ENCODE peak calls at places on chromosomes 1 and 21, in nine cellular contexts. One of them, this sample, is unnamed.

GRCh38 chr1:203462878-203463277 is 12.7 kb upstream of the PRELP start:
- DNase-seq in lower lobe of right lung: peak; percentile 82
- DNase-seq in GM20000: no peak
- DNase-seq in NCI-H2081: no peak
- DNase-seq in AG04449: peak; percentile 65
- DNase-seq in heart right ventricle: no peak
- DNase-seq in NCI-H1092: no peak
- DNase-seq in thoracic aorta: peak; percentile 82
- DNase-seq in ecto neural progenitor cell: no peak
- DNase-seq in this sample: peak; percentile 75

GRCh38 chr1:233337505-233337904 is 10.0 kb downstream of the MAP3K21 start:
- DNase-seq in thoracic aorta: no peak
- DNase-seq in AG04449: no peak
- DNase-seq in GM20000: no peak
- DNase-seq in ecto neural progenitor cell: no peak
- DNase-seq in NCI-H2081: no peak
- DNase-seq in NCI-H1092: no peak
- DNase-seq in lower lobe of right lung: no peak
- DNase-seq in heart right ventricle: no peak
- DNase-seq in this sample: no peak

GRCh38 chr1:166133857-166134256 is 32.9 kb downstream of the FAM78B start:
- DNase-seq in heart right ventricle: no peak
- DNase-seq in GM20000: peak; percentile 18
- DNase-seq in thoracic aorta: no peak
- DNase-seq in ecto neural progenitor cell: no peak
- DNase-seq in AG04449: no peak
- DNase-seq in NCI-H2081: no peak
- DNase-seq in lower lobe of right lung: no peak
- DNase-seq in NCI-H1092: no peak
- DNase-seq in this sample: no peak

GRCh38 chr1:189752461-189752860 is 725.2 kb downstream of the BRINP3 start:
- DNase-seq in AG04449: no peak
- DNase-seq in NCI-H1092: no peak
- DNase-seq in lower lobe of right lung: no peak
- DNase-seq in thoracic aorta: no peak
- DNase-seq in GM20000: no peak
- DNase-seq in ecto neural progenitor cell: no peak
- DNase-seq in heart right ventricle: no peak
- DNase-seq in NCI-H2081: no peak
- DNase-seq in this sample: no peak

GRCh38 chr1:27831568-27832410 is 1.2 kb downstream of the PPP1R8 start:
- DNase-seq in lower lobe of right lung: no peak
- DNase-seq in ecto neural progenitor cell: no peak
- DNase-seq in NCI-H1092: no peak
- DNase-seq in GM20000: no peak
- DNase-seq in AG04449: no peak
- DNase-seq in thoracic aorta: no peak
- DNase-seq in heart right ventricle: no peak
- DNase-seq in NCI-H2081: no peak
- DNase-seq in this sample: no peak

GRCh38 chr21:43654806-43655489 is 4.3 kb downstream of the HSF2BP start:
- DNase-seq in lower lobe of right lung: no peak
- DNase-seq in NCI-H2081: no peak
- DNase-seq in thoracic aorta: no peak
- DNase-seq in ecto neural progenitor cell: no peak
- DNase-seq in GM20000: no peak
- DNase-seq in NCI-H1092: no peak
- DNase-seq in AG04449: no peak
- DNase-seq in heart right ventricle: no peak
- DNase-seq in this sample: no peak

GRCh38 chr1:37795340-37796110 is 1.9 kb downstream of the MANEAL start:
- DNase-seq in GM20000: peak; percentile 76
- DNase-seq in ecto neural progenitor cell: peak; percentile 87
- DNase-seq in AG04449: no peak
- DNase-seq in NCI-H1092: no peak
- DNase-seq in thoracic aorta: no peak
- DNase-seq in lower lobe of right lung: peak; percentile 65
- DNase-seq in NCI-H2081: peak; percentile 34
- DNase-seq in heart right ventricle: peak; percentile 41
- DNase-seq in this sample: peak; percentile 69

GRCh38 chr1:153261793-153262371 is 2.4 kb downstream of the LORICRIN start:
- DNase-seq in thoracic aorta: no peak
- DNase-seq in NCI-H1092: no peak
- DNase-seq in GM20000: no peak
- DNase-seq in NCI-H2081: no peak
- DNase-seq in AG04449: no peak
- DNase-seq in lower lobe of right lung: no peak
- DNase-seq in ecto neural progenitor cell: no peak
- DNase-seq in heart right ventricle: no peak
- DNase-seq in this sample: no peak

GRCh38 chr1:225458222-225458631 is 30.4 kb upstream of the LBR start:
- DNase-seq in heart right ventricle: no peak
- DNase-seq in thoracic aorta: no peak
- DNase-seq in NCI-H1092: no peak
- DNase-seq in GM20000: no peak
- DNase-seq in AG04449: peak; percentile 68
- DNase-seq in NCI-H2081: no peak
- DNase-seq in ecto neural progenitor cell: no peak
- DNase-seq in lower lobe of right lung: no peak
- DNase-seq in this sample: no peak

GRCh38 chr1:92822907-92823306 is 8.9 kb upstream of the RPL5 start:
- DNase-seq in thoracic aorta: no peak
- DNase-seq in NCI-H1092: no peak
- DNase-seq in ecto neural progenitor cell: peak; percentile 49
- DNase-seq in GM20000: no peak
- DNase-seq in NCI-H2081: no peak
- DNase-seq in heart right ventricle: no peak
- DNase-seq in lower lobe of right lung: no peak
- DNase-seq in AG04449: no peak
- DNase-seq in this sample: no peak

GRCh38 chr1:178101654-178102053 is 7.8 kb downstream of the RASAL2 start:
- DNase-seq in GM20000: no peak
- DNase-seq in NCI-H1092: no peak
- DNase-seq in heart right ventricle: peak; percentile 48
- DNase-seq in NCI-H2081: no peak
- DNase-seq in thoracic aorta: no peak
- DNase-seq in ecto neural progenitor cell: no peak
- DNase-seq in AG04449: no peak
- DNase-seq in lower lobe of right lung: no peak
- DNase-seq in this sample: no peak

GRCh38 chr1:224541901-224542610 is 74.1 kb upstream of the CNIH3 start:
- DNase-seq in ecto neural progenitor cell: no peak
- DNase-seq in GM20000: no peak
- DNase-seq in heart right ventricle: no peak
- DNase-seq in thoracic aorta: no peak
- DNase-seq in NCI-H2081: no peak
- DNase-seq in AG04449: no peak
- DNase-seq in NCI-H1092: no peak
- DNase-seq in lower lobe of right lung: no peak
- DNase-seq in this sample: no peak

GRCh38 chr1:231076802-231077201 is 36.7 kb upstream of the FAM89A start:
- DNase-seq in AG04449: no peak
- DNase-seq in GM20000: no peak
- DNase-seq in ecto neural progenitor cell: no peak
- DNase-seq in NCI-H2081: no peak
- DNase-seq in heart right ventricle: no peak
- DNase-seq in lower lobe of right lung: no peak
- DNase-seq in thoracic aorta: no peak
- DNase-seq in NCI-H1092: no peak
- DNase-seq in this sample: no peak

GRCh38 chr1:168380945-168381344 is 100.3 kb downstream of the TBX19 start:
- DNase-seq in heart right ventricle: no peak
- DNase-seq in GM20000: no peak
- DNase-seq in ecto neural progenitor cell: no peak
- DNase-seq in lower lobe of right lung: no peak
- DNase-seq in NCI-H2081: no peak
- DNase-seq in AG04449: no peak
- DNase-seq in NCI-H1092: no peak
- DNase-seq in thoracic aorta: no peak
- DNase-seq in this sample: no peak

GRCh38 chr1:995665-996633 is 3.9 kb downstream of the HES4 start:
- DNase-seq in ecto neural progenitor cell: peak; percentile 53
- DNase-seq in thoracic aorta: no peak
- DNase-seq in lower lobe of right lung: no peak
- DNase-seq in AG04449: no peak
- DNase-seq in NCI-H1092: no peak
- DNase-seq in NCI-H2081: no peak
- DNase-seq in GM20000: no peak
- DNase-seq in heart right ventricle: peak; percentile 11
- DNase-seq in this sample: no peak

GRCh38 chr1:228039006-228039481 is 32.2 kb downstream of the WNT3A start:
- DNase-seq in GM20000: no peak
- DNase-seq in thoracic aorta: no peak
- DNase-seq in lower lobe of right lung: no peak
- DNase-seq in ecto neural progenitor cell: peak; percentile 45
- DNase-seq in AG04449: no peak
- DNase-seq in NCI-H1092: no peak
- DNase-seq in NCI-H2081: no peak
- DNase-seq in heart right ventricle: no peak
- DNase-seq in this sample: no peak

GRCh38 chr1:51170342-51170741 is 65.7 kb upstream of the RNF11 start:
- DNase-seq in NCI-H1092: no peak
- DNase-seq in heart right ventricle: no peak
- DNase-seq in GM20000: no peak
- DNase-seq in thoracic aorta: no peak
- DNase-seq in lower lobe of right lung: no peak
- DNase-seq in AG04449: no peak
- DNase-seq in NCI-H2081: no peak
- DNase-seq in ecto neural progenitor cell: no peak
- DNase-seq in this sample: no peak

GRCh38 chr1:8095584-8095983 is 69.5 kb upstream of the ERRFI1 start:
- DNase-seq in heart right ventricle: no peak
- DNase-seq in ecto neural progenitor cell: no peak
- DNase-seq in lower lobe of right lung: no peak
- DNase-seq in GM20000: no peak
- DNase-seq in AG04449: no peak
- DNase-seq in NCI-H1092: no peak
- DNase-seq in thoracic aorta: no peak
- DNase-seq in NCI-H2081: no peak
- DNase-seq in this sample: no peak

GRCh38 chr1:233005703-233006102 is 55.3 kb downstream of the NTPCR start:
- DNase-seq in lower lobe of right lung: no peak
- DNase-seq in NCI-H2081: no peak
- DNase-seq in AG04449: no peak
- DNase-seq in NCI-H1092: peak; percentile 41
- DNase-seq in heart right ventricle: no peak
- DNase-seq in GM20000: no peak
- DNase-seq in thoracic aorta: no peak
- DNase-seq in ecto neural progenitor cell: no peak
- DNase-seq in this sample: no peak

GRCh38 chr21:25838809-25839208 is 104.0 kb downstream of the GABPA start:
- DNase-seq in ecto neural progenitor cell: no peak
- DNase-seq in NCI-H2081: no peak
- DNase-seq in AG04449: no peak
- DNase-seq in NCI-H1092: no peak
- DNase-seq in lower lobe of right lung: no peak
- DNase-seq in GM20000: no peak
- DNase-seq in heart right ventricle: no peak
- DNase-seq in thoracic aorta: no peak
- DNase-seq in this sample: no peak

GRCh38 chr1:229165327-229165726 is 105.6 kb upstream of the RAB4A start:
- DNase-seq in lower lobe of right lung: no peak
- DNase-seq in thoracic aorta: no peak
- DNase-seq in AG04449: no peak
- DNase-seq in ecto neural progenitor cell: no peak
- DNase-seq in NCI-H1092: no peak
- DNase-seq in NCI-H2081: no peak
- DNase-seq in GM20000: no peak
- DNase-seq in heart right ventricle: no peak
- DNase-seq in this sample: no peak

GRCh38 chr1:202104073-202104472 is 18.6 kb upstream of the GPR37L1 start:
- DNase-seq in thoracic aorta: no peak
- DNase-seq in NCI-H1092: no peak
- DNase-seq in heart right ventricle: no peak
- DNase-seq in ecto neural progenitor cell: no peak
- DNase-seq in lower lobe of right lung: no peak
- DNase-seq in GM20000: no peak
- DNase-seq in AG04449: no peak
- DNase-seq in NCI-H2081: no peak
- DNase-seq in this sample: no peak